ENCODE peak calls at places on chromosomes 6 and 20, in five cellular contexts. One of them, this sample, is unnamed.

GRCh38 chr6:15338462-15338861 is 92.6 kb downstream of the JARID2 start:
- DNase-seq in tibial artery: no peak
- DNase-seq in cardiac muscle cell: no peak
- DNase-seq in Peyer's patch: no peak
- DNase-seq in coronary artery: no peak
- DNase-seq in this sample: no peak

GRCh38 chr6:76885861-76886301 is 577.4 kb downstream of the HTR1B start:
- DNase-seq in tibial artery: no peak
- DNase-seq in cardiac muscle cell: no peak
- DNase-seq in Peyer's patch: no peak
- DNase-seq in coronary artery: no peak
- DNase-seq in this sample: no peak

GRCh38 chr6:130675072-130675471 is 152.1 kb upstream of the SMLR1 start:
- DNase-seq in tibial artery: no peak
- DNase-seq in cardiac muscle cell: no peak
- DNase-seq in Peyer's patch: no peak
- DNase-seq in coronary artery: no peak
- DNase-seq in this sample: no peak

GRCh38 chr20:38158701-38159325 is 6.3 kb downstream of the TGM2 start:
- DNase-seq in tibial artery: peak
- DNase-seq in cardiac muscle cell: peak
- DNase-seq in Peyer's patch: no peak
- DNase-seq in coronary artery: no peak
- DNase-seq in this sample: no peak

GRCh38 chr6:453152-453551 is 61.6 kb downstream of the IRF4 start:
- DNase-seq in tibial artery: peak
- DNase-seq in cardiac muscle cell: no peak
- DNase-seq in Peyer's patch: peak
- DNase-seq in coronary artery: peak
- DNase-seq in this sample: no peak

GRCh38 chr6:133242761-133243590 is 1.8 kb downstream of the EYA4 start:
- DNase-seq in tibial artery: no peak
- DNase-seq in cardiac muscle cell: peak
- DNase-seq in Peyer's patch: no peak
- DNase-seq in coronary artery: no peak
- DNase-seq in this sample: no peak

GRCh38 chr6:41228088-41228487 is at the start of gene TREML4:
- DNase-seq in tibial artery: no peak
- DNase-seq in cardiac muscle cell: no peak
- DNase-seq in Peyer's patch: no peak
- DNase-seq in coronary artery: no peak
- DNase-seq in this sample: no peak

GRCh38 chr6:137625100-137625661 is 131.0 kb upstream of the OLIG3 start:
- DNase-seq in tibial artery: no peak
- DNase-seq in cardiac muscle cell: no peak
- DNase-seq in Peyer's patch: no peak
- DNase-seq in coronary artery: no peak
- DNase-seq in this sample: no peak

GRCh38 chr6:133947302-133947900 is 5.6 kb upstream of the TBPL1 start:
- DNase-seq in tibial artery: no peak
- DNase-seq in cardiac muscle cell: no peak
- DNase-seq in Peyer's patch: no peak
- DNase-seq in coronary artery: no peak
- DNase-seq in this sample: no peak

GRCh38 chr6:138972226-138972665 is 15.8 kb downstream of the REPS1 start:
- DNase-seq in tibial artery: no peak
- DNase-seq in cardiac muscle cell: no peak
- DNase-seq in Peyer's patch: no peak
- DNase-seq in coronary artery: no peak
- DNase-seq in this sample: no peak

GRCh38 chr20:4008877-4009276 is 6.5 kb downstream of the RNF24 start:
- DNase-seq in tibial artery: no peak
- DNase-seq in cardiac muscle cell: no peak
- DNase-seq in Peyer's patch: no peak
- DNase-seq in coronary artery: no peak
- DNase-seq in this sample: no peak

GRCh38 chr6:27494103-27494502 is 21.2 kb upstream of the ZNF184 start:
- DNase-seq in tibial artery: no peak
- DNase-seq in cardiac muscle cell: no peak
- DNase-seq in Peyer's patch: no peak
- DNase-seq in coronary artery: no peak
- DNase-seq in this sample: no peak
- H3K27ac ChIP-seq in tibial artery: no peak
- H3K27ac ChIP-seq in cardiac muscle cell: no peak
- H3K27ac ChIP-seq in Peyer's patch: no peak
- H3K27ac ChIP-seq in coronary artery: no peak
- H3K27ac ChIP-seq in this sample: no peak

GRCh38 chr6:116083052-116083451 is 17.6 kb upstream of the NT5DC1 start:
- DNase-seq in tibial artery: no peak
- DNase-seq in cardiac muscle cell: no peak
- DNase-seq in Peyer's patch: no peak
- DNase-seq in coronary artery: no peak
- DNase-seq in this sample: no peak

GRCh38 chr6:116084284-116084683 is 16.4 kb upstream of the NT5DC1 start:
- DNase-seq in tibial artery: no peak
- DNase-seq in cardiac muscle cell: no peak
- DNase-seq in Peyer's patch: no peak
- DNase-seq in coronary artery: no peak
- DNase-seq in this sample: no peak

GRCh38 chr6:116088946-116089345 is 11.7 kb upstream of the NT5DC1 start:
- DNase-seq in tibial artery: no peak
- DNase-seq in cardiac muscle cell: no peak
- DNase-seq in Peyer's patch: no peak
- DNase-seq in coronary artery: no peak
- DNase-seq in this sample: no peak

GRCh38 chr6:116090251-116090650 is 10.4 kb upstream of the NT5DC1 start:
- DNase-seq in tibial artery: no peak
- DNase-seq in cardiac muscle cell: no peak
- DNase-seq in Peyer's patch: no peak
- DNase-seq in coronary artery: no peak
- DNase-seq in this sample: no peak

GRCh38 chr6:116087437-116088027 is 13.1 kb upstream of the NT5DC1 start:
- DNase-seq in tibial artery: no peak
- DNase-seq in cardiac muscle cell: no peak
- DNase-seq in Peyer's patch: no peak
- DNase-seq in coronary artery: no peak
- DNase-seq in this sample: no peak
- TF ChIP-seq CTCF in tibial artery: no peak
- TF ChIP-seq CTCF in cardiac muscle cell: no peak
- TF ChIP-seq CTCF in Peyer's patch: no peak
- TF ChIP-seq CTCF in coronary artery: no peak
- TF ChIP-seq CTCF in this sample: no peak

GRCh38 chr6:47697925-47698324 is 455 bp upstream of the ADGRF4 start:
- DNase-seq in tibial artery: no peak
- DNase-seq in cardiac muscle cell: no peak
- DNase-seq in Peyer's patch: no peak
- DNase-seq in coronary artery: no peak
- DNase-seq in this sample: no peak

GRCh38 chr6:47700596-47700995 is 2.2 kb downstream of the ADGRF4 start:
- DNase-seq in tibial artery: no peak
- DNase-seq in cardiac muscle cell: no peak
- DNase-seq in Peyer's patch: no peak
- DNase-seq in coronary artery: no peak
- DNase-seq in this sample: no peak

GRCh38 chr6:47698342-47698787 is at the start of gene ADGRF4:
- DNase-seq in tibial artery: no peak
- DNase-seq in cardiac muscle cell: no peak
- DNase-seq in Peyer's patch: no peak
- DNase-seq in coronary artery: no peak
- DNase-seq in this sample: no peak

GRCh38 chr6:47700051-47700450 is 1.7 kb downstream of the ADGRF4 start:
- DNase-seq in tibial artery: no peak
- DNase-seq in cardiac muscle cell: no peak
- DNase-seq in Peyer's patch: no peak
- DNase-seq in coronary artery: no peak
- DNase-seq in this sample: no peak

DNA sequence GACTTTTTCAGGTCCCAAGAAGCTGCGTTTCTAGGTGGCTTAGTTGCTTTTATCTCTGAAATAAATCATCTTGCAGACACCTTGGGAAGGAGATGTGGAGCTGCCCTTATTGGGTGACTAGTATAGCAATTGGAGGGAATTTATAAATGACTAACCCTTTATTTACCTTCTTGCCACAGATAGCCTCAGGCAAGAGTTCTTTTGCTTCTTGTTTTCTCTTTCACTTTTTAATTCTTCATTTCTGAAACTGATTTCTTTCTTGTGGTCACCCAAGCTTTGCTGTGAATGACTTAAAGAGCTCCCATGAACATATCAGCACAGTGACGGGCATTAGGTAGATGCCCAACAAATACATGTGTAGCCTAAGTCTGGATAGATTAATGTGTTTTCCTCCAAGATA is 3.0 kb downstream of the ADGRF4 start:
- DNase-seq in tibial artery: no peak
- DNase-seq in cardiac muscle cell: no peak
- DNase-seq in Peyer's patch: no peak
- DNase-seq in coronary artery: no peak
- DNase-seq in this sample: no peak
- H3K27ac ChIP-seq in tibial artery: no peak
- H3K27ac ChIP-seq in cardiac muscle cell: no peak
- H3K27ac ChIP-seq in Peyer's patch: no peak
- H3K27ac ChIP-seq in coronary artery: no peak
- H3K27ac ChIP-seq in this sample: no peak

GRCh38 chr6:126181890-126182289 is 158.0 kb upstream of the CENPW start:
- DNase-seq in tibial artery: no peak
- DNase-seq in cardiac muscle cell: no peak
- DNase-seq in Peyer's patch: no peak
- DNase-seq in coronary artery: no peak
- DNase-seq in this sample: no peak

GRCh38 chr6:126188271-126188909 is 151.5 kb upstream of the CENPW start:
- DNase-seq in tibial artery: no peak
- DNase-seq in cardiac muscle cell: no peak
- DNase-seq in Peyer's patch: no peak
- DNase-seq in coronary artery: no peak
- DNase-seq in this sample: no peak

GRCh38 chr6:126180585-126180984 is 159.3 kb upstream of the CENPW start:
- DNase-seq in tibial artery: no peak
- DNase-seq in cardiac muscle cell: no peak
- DNase-seq in Peyer's patch: no peak
- DNase-seq in coronary artery: no peak
- DNase-seq in this sample: no peak

GRCh38 chr6:126181173-126181741 is 158.7 kb upstream of the CENPW start:
- DNase-seq in tibial artery: no peak
- DNase-seq in cardiac muscle cell: no peak
- DNase-seq in Peyer's patch: no peak
- DNase-seq in coronary artery: no peak
- DNase-seq in this sample: no peak

GRCh38 chr6:126182650-126183311 is 157.1 kb upstream of the CENPW start:
- DNase-seq in tibial artery: no peak
- DNase-seq in cardiac muscle cell: no peak
- DNase-seq in Peyer's patch: no peak
- DNase-seq in coronary artery: no peak
- DNase-seq in this sample: no peak
- TF ChIP-seq CTCF in tibial artery: no peak
- TF ChIP-seq CTCF in cardiac muscle cell: no peak
- TF ChIP-seq CTCF in Peyer's patch: no peak
- TF ChIP-seq CTCF in coronary artery: no peak
- TF ChIP-seq CTCF in this sample: no peak

GRCh38 chr6:150813993-150814359 is 51.5 kb upstream of the MTHFD1L start:
- DNase-seq in tibial artery: no peak
- DNase-seq in cardiac muscle cell: no peak
- DNase-seq in Peyer's patch: no peak
- DNase-seq in coronary artery: no peak
- DNase-seq in this sample: no peak
- H3K27ac ChIP-seq in tibial artery: no peak
- H3K27ac ChIP-seq in cardiac muscle cell: no peak
- H3K27ac ChIP-seq in Peyer's patch: no peak
- H3K27ac ChIP-seq in coronary artery: peak
- H3K27ac ChIP-seq in this sample: no peak

GRCh38 chr20:652611-653109 is 340 bp downstream of the SRXN1 start:
- DNase-seq in tibial artery: no peak
- DNase-seq in cardiac muscle cell: no peak
- DNase-seq in Peyer's patch: no peak
- DNase-seq in coronary artery: no peak
- DNase-seq in this sample: no peak
- TF ChIP-seq CTCF in tibial artery: no peak
- TF ChIP-seq CTCF in cardiac muscle cell: no peak
- TF ChIP-seq CTCF in Peyer's patch: no peak
- TF ChIP-seq CTCF in coronary artery: no peak
- TF ChIP-seq CTCF in this sample: no peak

GRCh38 chr6:5999688-6000608 is 6.8 kb downstream of the NRN1 start:
- DNase-seq in tibial artery: no peak
- DNase-seq in cardiac muscle cell: no peak
- DNase-seq in Peyer's patch: no peak
- DNase-seq in coronary artery: no peak
- DNase-seq in this sample: no peak
- H3K27ac ChIP-seq in tibial artery: peak
- H3K27ac ChIP-seq in cardiac muscle cell: no peak
- H3K27ac ChIP-seq in Peyer's patch: no peak
- H3K27ac ChIP-seq in coronary artery: peak
- H3K27ac ChIP-seq in this sample: no peak

GRCh38 chr20:20593447-20594170 is 118.8 kb downstream of the RALGAPA2 start:
- DNase-seq in tibial artery: no peak
- DNase-seq in cardiac muscle cell: peak
- DNase-seq in Peyer's patch: no peak
- DNase-seq in coronary artery: no peak
- DNase-seq in this sample: no peak
- TF ChIP-seq CTCF in tibial artery: no peak
- TF ChIP-seq CTCF in cardiac muscle cell: peak
- TF ChIP-seq CTCF in Peyer's patch: peak
- TF ChIP-seq CTCF in coronary artery: no peak
- TF ChIP-seq CTCF in this sample: peak